ENCODE peak calls at places on chromosome 17, in seven cellular contexts. One of them, this sample, is unnamed. For H3K9me3 and H3K4me1, the result is how much of the 10 kb centered on the place peaks cover.

GRCh38 chr17:56943505-56944125 is 17.2 kb downstream of the COIL start:
- DNase-seq in effector memory CD4-positive, alpha-beta T cell: no peak
- DNase-seq in CD8-positive, alpha-beta T cell: no peak
- DNase-seq in PC-9: no peak
- DNase-seq in CD4-positive, CD25-positive, alpha-beta regulatory T cell: no peak
- DNase-seq in IMR-90: no peak
- DNase-seq in mesenchymal stem cell: peak
- DNase-seq in this sample: no peak

GRCh38 chr17:62052765-62053338 is 12.2 kb downstream of the MED13 start:
- DNase-seq in PC-9: no peak
- DNase-seq in mesenchymal stem cell: no peak
- DNase-seq in effector memory CD4-positive, alpha-beta T cell: no peak
- DNase-seq in CD8-positive, alpha-beta T cell: no peak
- DNase-seq in CD4-positive, CD25-positive, alpha-beta regulatory T cell: no peak
- DNase-seq in IMR-90: no peak
- DNase-seq in this sample: no peak

GRCh38 chr17:75087558-75088453 is at the start of gene SLC16A5:
- DNase-seq in CD4-positive, CD25-positive, alpha-beta regulatory T cell: peak
- DNase-seq in CD8-positive, alpha-beta T cell: peak
- DNase-seq in IMR-90: peak
- DNase-seq in mesenchymal stem cell: peak
- DNase-seq in PC-9: peak
- DNase-seq in effector memory CD4-positive, alpha-beta T cell: no peak
- DNase-seq in this sample: peak

GRCh38 chr17:62720126-62720850 is 87.8 kb downstream of the MARCHF10 start:
- DNase-seq in CD4-positive, CD25-positive, alpha-beta regulatory T cell: no peak
- DNase-seq in mesenchymal stem cell: no peak
- DNase-seq in effector memory CD4-positive, alpha-beta T cell: no peak
- DNase-seq in CD8-positive, alpha-beta T cell: no peak
- DNase-seq in PC-9: peak
- DNase-seq in IMR-90: no peak
- DNase-seq in this sample: no peak

GRCh38 chr17:65588194-65588808 is 26.9 kb upstream of the AXIN2 start:
- DNase-seq in IMR-90: no peak
- DNase-seq in mesenchymal stem cell: no peak
- DNase-seq in effector memory CD4-positive, alpha-beta T cell: no peak
- DNase-seq in CD8-positive, alpha-beta T cell: no peak
- DNase-seq in PC-9: peak
- DNase-seq in CD4-positive, CD25-positive, alpha-beta regulatory T cell: no peak
- DNase-seq in this sample: no peak

GRCh38 chr17:29019475-29020181 is 13.8 kb upstream of the SEZ6 start:
- DNase-seq in CD4-positive, CD25-positive, alpha-beta regulatory T cell: no peak
- DNase-seq in mesenchymal stem cell: no peak
- DNase-seq in CD8-positive, alpha-beta T cell: no peak
- DNase-seq in PC-9: no peak
- DNase-seq in IMR-90: no peak
- DNase-seq in effector memory CD4-positive, alpha-beta T cell: no peak
- DNase-seq in this sample: no peak

GRCh38 chr17:80991645-80992076 is at the start of gene CHMP6:
- DNase-seq in mesenchymal stem cell: peak
- DNase-seq in PC-9: peak
- DNase-seq in CD4-positive, CD25-positive, alpha-beta regulatory T cell: peak
- DNase-seq in IMR-90: peak
- DNase-seq in CD8-positive, alpha-beta T cell: peak
- DNase-seq in effector memory CD4-positive, alpha-beta T cell: peak
- DNase-seq in this sample: no peak

GRCh38 chr17:65314212-65314611 is 177.0 kb downstream of the RGS9 start:
- DNase-seq in CD8-positive, alpha-beta T cell: no peak
- DNase-seq in effector memory CD4-positive, alpha-beta T cell: no peak
- DNase-seq in mesenchymal stem cell: no peak
- DNase-seq in PC-9: no peak
- DNase-seq in IMR-90: no peak
- DNase-seq in CD4-positive, CD25-positive, alpha-beta regulatory T cell: no peak
- DNase-seq in this sample: no peak

GRCh38 chr17:57704448-57704847 is 40.7 kb downstream of the CCDC182 start:
- DNase-seq in PC-9: no peak
- DNase-seq in mesenchymal stem cell: no peak
- DNase-seq in CD8-positive, alpha-beta T cell: no peak
- DNase-seq in effector memory CD4-positive, alpha-beta T cell: no peak
- DNase-seq in CD4-positive, CD25-positive, alpha-beta regulatory T cell: no peak
- DNase-seq in IMR-90: no peak
- DNase-seq in this sample: no peak

GRCh38 chr17:21680366-21680765 is 12.0 kb upstream of the KCNJ18 start:
- DNase-seq in effector memory CD4-positive, alpha-beta T cell: no peak
- DNase-seq in PC-9: no peak
- DNase-seq in mesenchymal stem cell: no peak
- DNase-seq in IMR-90: no peak
- DNase-seq in CD4-positive, CD25-positive, alpha-beta regulatory T cell: no peak
- DNase-seq in CD8-positive, alpha-beta T cell: no peak
- DNase-seq in this sample: no peak

GRCh38 chr17:76434870-76435269 is 18.1 kb downstream of the UBE2O start:
- DNase-seq in effector memory CD4-positive, alpha-beta T cell: no peak
- DNase-seq in mesenchymal stem cell: no peak
- DNase-seq in IMR-90: no peak
- DNase-seq in CD8-positive, alpha-beta T cell: no peak
- DNase-seq in PC-9: no peak
- DNase-seq in CD4-positive, CD25-positive, alpha-beta regulatory T cell: no peak
- DNase-seq in this sample: no peak

GRCh38 chr17:43906951-43907424 is 348 bp downstream of the MPP2 start:
- DNase-seq in CD8-positive, alpha-beta T cell: peak
- DNase-seq in mesenchymal stem cell: no peak
- DNase-seq in IMR-90: no peak
- DNase-seq in PC-9: no peak
- DNase-seq in CD4-positive, CD25-positive, alpha-beta regulatory T cell: no peak
- DNase-seq in effector memory CD4-positive, alpha-beta T cell: no peak
- DNase-seq in this sample: no peak

DNA sequence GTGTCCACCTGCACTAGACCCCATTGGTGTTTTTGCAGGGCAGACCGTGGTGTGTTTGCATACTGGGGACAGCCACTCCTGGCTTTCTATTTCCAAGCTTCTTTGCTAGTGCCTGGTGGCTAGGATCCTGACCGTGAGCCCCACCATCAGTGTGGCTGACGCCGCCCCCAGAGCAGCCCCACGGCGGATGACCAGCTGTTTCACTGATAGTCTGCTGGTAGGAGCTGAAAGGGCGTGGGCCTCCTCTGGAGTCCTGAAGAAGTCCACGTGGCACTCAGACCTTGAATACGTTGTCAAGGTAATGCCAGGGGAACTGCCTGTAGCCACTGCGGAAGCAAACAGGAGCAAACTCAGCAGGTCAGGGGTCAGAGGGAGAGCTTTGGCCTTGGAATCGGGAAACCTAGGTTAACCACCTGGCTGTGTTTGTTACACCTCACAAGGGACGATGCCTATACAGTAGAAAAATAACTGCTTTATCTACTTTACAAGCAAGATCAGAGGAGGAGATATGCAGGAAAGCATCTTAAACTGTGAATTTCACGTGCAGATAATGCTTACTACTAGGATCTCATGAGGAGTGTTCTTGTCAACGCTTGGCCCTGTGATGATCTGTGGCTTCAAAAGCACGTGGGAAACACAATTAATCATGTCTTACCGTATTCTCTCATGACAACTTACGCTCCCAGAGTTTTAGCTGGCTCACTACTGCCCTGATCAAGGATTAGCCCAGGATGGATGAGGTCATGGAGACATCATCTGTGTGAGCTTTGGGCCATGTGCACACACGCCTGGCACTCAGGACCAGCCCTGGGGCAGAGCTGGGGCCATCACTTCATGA is 30.2 kb downstream of the ALDH3A2 start:
- DNase-seq in PC-9: no peak
- DNase-seq in mesenchymal stem cell: no peak
- DNase-seq in effector memory CD4-positive, alpha-beta T cell: no peak
- DNase-seq in IMR-90: no peak
- DNase-seq in CD4-positive, CD25-positive, alpha-beta regulatory T cell: no peak
- DNase-seq in CD8-positive, alpha-beta T cell: no peak
- DNase-seq in this sample: no peak
- H3K9me3 ChIP-seq in PC-9: under half
- H3K9me3 ChIP-seq in mesenchymal stem cell: under half
- H3K9me3 ChIP-seq in effector memory CD4-positive, alpha-beta T cell: under half
- H3K9me3 ChIP-seq in IMR-90: under half
- H3K9me3 ChIP-seq in CD4-positive, CD25-positive, alpha-beta regulatory T cell: under half
- H3K9me3 ChIP-seq in CD8-positive, alpha-beta T cell: under half
- H3K9me3 ChIP-seq in this sample: under half

GRCh38 chr17:81999975-82000802 is 22.5 kb downstream of the CENPX start:
- DNase-seq in effector memory CD4-positive, alpha-beta T cell: no peak
- DNase-seq in CD8-positive, alpha-beta T cell: no peak
- DNase-seq in mesenchymal stem cell: no peak
- DNase-seq in PC-9: no peak
- DNase-seq in IMR-90: no peak
- DNase-seq in CD4-positive, CD25-positive, alpha-beta regulatory T cell: no peak
- DNase-seq in this sample: no peak
- H3K4me1 ChIP-seq in effector memory CD4-positive, alpha-beta T cell: under half
- H3K4me1 ChIP-seq in CD8-positive, alpha-beta T cell: under half
- H3K4me1 ChIP-seq in mesenchymal stem cell: under half
- H3K4me1 ChIP-seq in PC-9: under half
- H3K4me1 ChIP-seq in IMR-90: under half
- H3K4me1 ChIP-seq in CD4-positive, CD25-positive, alpha-beta regulatory T cell: under half
- H3K4me1 ChIP-seq in this sample: under half

GRCh38 chr17:16552637-16553045 is 16.4 kb downstream of the ZNF287 start:
- DNase-seq in PC-9: no peak
- DNase-seq in effector memory CD4-positive, alpha-beta T cell: no peak
- DNase-seq in CD4-positive, CD25-positive, alpha-beta regulatory T cell: no peak
- DNase-seq in IMR-90: no peak
- DNase-seq in CD8-positive, alpha-beta T cell: no peak
- DNase-seq in mesenchymal stem cell: no peak
- DNase-seq in this sample: no peak

GRCh38 chr17:16551878-16552636 is 16.9 kb downstream of the ZNF287 start:
- DNase-seq in PC-9: no peak
- DNase-seq in IMR-90: no peak
- DNase-seq in mesenchymal stem cell: no peak
- DNase-seq in CD8-positive, alpha-beta T cell: no peak
- DNase-seq in effector memory CD4-positive, alpha-beta T cell: no peak
- DNase-seq in CD4-positive, CD25-positive, alpha-beta regulatory T cell: no peak
- DNase-seq in this sample: no peak
- H3K9me3 ChIP-seq in PC-9: under half
- H3K9me3 ChIP-seq in IMR-90: half or more
- H3K9me3 ChIP-seq in mesenchymal stem cell: half or more
- H3K9me3 ChIP-seq in CD8-positive, alpha-beta T cell: half or more
- H3K9me3 ChIP-seq in effector memory CD4-positive, alpha-beta T cell: half or more
- H3K9me3 ChIP-seq in CD4-positive, CD25-positive, alpha-beta regulatory T cell: half or more
- H3K9me3 ChIP-seq in this sample: under half

GRCh38 chr17:20207295-20207985 is 198.3 kb downstream of the SPECC1 start:
- DNase-seq in CD4-positive, CD25-positive, alpha-beta regulatory T cell: no peak
- DNase-seq in mesenchymal stem cell: no peak
- DNase-seq in IMR-90: no peak
- DNase-seq in PC-9: no peak
- DNase-seq in CD8-positive, alpha-beta T cell: no peak
- DNase-seq in effector memory CD4-positive, alpha-beta T cell: no peak
- DNase-seq in this sample: no peak
- H3K4me1 ChIP-seq in CD4-positive, CD25-positive, alpha-beta regulatory T cell: under half
- H3K4me1 ChIP-seq in mesenchymal stem cell: under half
- H3K4me1 ChIP-seq in IMR-90: under half
- H3K4me1 ChIP-seq in PC-9: under half
- H3K4me1 ChIP-seq in CD8-positive, alpha-beta T cell: under half
- H3K4me1 ChIP-seq in effector memory CD4-positive, alpha-beta T cell: under half
- H3K4me1 ChIP-seq in this sample: under half

This sample was measured in esophagus squamous epithelium.